ENCODE peak calls at places on chromosomes 3 and 15, in nine cellular contexts. D is left colon, F is KBM-7, P is brain microvascular endothelial cell, N is NCI-H2029, M is lower leg skin, H is RPMI8226, J is mesenchymal stem cell, U is WERI-Rb-1. O is an unnamed sample.

GRCh38 chr3:71031914-71032521 is 551.5 kb downstream of the FOXP1 start:
- DNase-seq in U (no peak), H (no peak), J (no peak), F (no peak), N (no peak), P (no peak), D (no peak), M (no peak), O (peak)

GRCh38 chr15:77808581-77809198 is 176.0 kb upstream of the LINGO1 start:
- DNase-seq in M (no peak), D (no peak), F (no peak), U (peak), N (no peak), P (no peak), H (no peak), J (no peak), O (no peak)

GRCh38 chr15:87326274-87326673 is 930.3 kb downstream of the NTRK3 start:
- DNase-seq in F (no peak), J (no peak), N (no peak), M (no peak), P (no peak), H (no peak), D (no peak), U (no peak), O (no peak)

GRCh38 chr3:194690501-194691372 is 5.1 kb downstream of the FAM43A start:
- DNase-seq in N (peak), U (no peak), J (no peak), D (no peak), H (peak), F (peak), P (peak), M (peak), O (no peak)

GRCh38 chr3:105752791-105753415 is 115.9 kb downstream of the CBLB start:
- DNase-seq in F (peak), D (no peak), U (no peak), M (no peak), N (no peak), H (no peak), J (peak), P (peak), O (no peak)

GRCh38 chr3:187456268-187456667 is 88.1 kb downstream of the RTP4 start:
- DNase-seq in J (no peak), P (no peak), U (no peak), H (no peak), D (peak), M (no peak), N (no peak), F (no peak), O (peak)

GRCh38 chr3:8621872-8622271 is 22.7 kb downstream of the SSUH2 start:
- DNase-seq in F (no peak), N (no peak), P (peak), M (no peak), J (peak), H (no peak), U (no peak), D (no peak), O (no peak)

GRCh38 chr3:170941551-170941950 is 33.1 kb upstream of the EIF5A2 start:
- DNase-seq in P (no peak), D (no peak), J (no peak), H (no peak), F (no peak), U (no peak), N (no peak), M (no peak), O (no peak)

GRCh38 chr15:95261546-95261945 is 1030.2 kb downstream of the MCTP2 start:
- DNase-seq in J (no peak), D (no peak), P (no peak), F (no peak), H (no peak), U (no peak), M (no peak), N (no peak), O (no peak)

GRCh38 chr3:100454684-100455083 is 37.7 kb upstream of the TMEM45A start:
- DNase-seq in M (no peak), D (no peak), P (no peak), F (no peak), H (no peak), U (no peak), N (no peak), J (no peak), O (no peak)

GRCh38 chr15:100835626-100836025 is 44.0 kb upstream of the ALDH1A3 start:
- DNase-seq in P (peak), D (no peak), N (no peak), J (no peak), F (no peak), U (no peak), H (no peak), M (no peak), O (no peak)

GRCh38 chr3:8201011-8201410 is 300.6 kb upstream of the LMCD1 start:
- DNase-seq in F (no peak), H (no peak), D (no peak), N (no peak), J (no peak), P (no peak), U (no peak), M (no peak), O (no peak)

GRCh38 chr3:144097144-144097543 is 125.5 kb downstream of the DIPK2A start:
- DNase-seq in J (no peak), D (no peak), P (no peak), U (no peak), N (no peak), F (no peak), M (no peak), H (no peak), O (no peak)

GRCh38 chr15:50889589-50889988 is 18.9 kb upstream of the AP4E1 start:
- DNase-seq in P (no peak), M (no peak), N (no peak), F (no peak), U (no peak), D (no peak), H (no peak), J (no peak), O (no peak)

GRCh38 chr15:64865998-64866520 is 24.3 kb downstream of the PLEKHO2 start:
- DNase-seq in N (no peak), J (peak), U (no peak), P (peak), F (no peak), H (no peak), D (no peak), M (no peak), O (peak)

GRCh38 chr3:127399154-127399553 is 111.3 kb upstream of the PRR20G start:
- DNase-seq in H (no peak), F (no peak), P (no peak), U (no peak), D (no peak), J (no peak), N (no peak), M (no peak), O (no peak)

GRCh38 chr3:52317601-52318000 is 1.5 kb downstream of the DNAH1 start:
- DNase-seq in M (no peak), D (peak), J (peak), P (no peak), F (no peak), N (peak), H (no peak), U (no peak), O (peak)

GRCh38 chr3:69294014-69294771 is 91.7 kb downstream of the FRMD4B start:
- DNase-seq in N (no peak), M (no peak), J (peak), U (no peak), D (no peak), H (no peak), F (no peak), P (peak), O (no peak)

GRCh38 chr3:175672119-175672689 is 813.1 kb downstream of the NAALADL2 start:
- DNase-seq in N (no peak), P (no peak), F (no peak), M (no peak), H (no peak), J (peak), U (no peak), D (no peak), O (no peak)

GRCh38 chr15:51829360-51830278 is at the start of gene TMOD3:
- DNase-seq in H (peak), D (peak), F (peak), P (peak), N (peak), U (peak), J (peak), M (peak), O (peak)

GRCh38 chr15:67548862-67549651 is 6.6 kb downstream of the MAP2K5 start:
- DNase-seq in H (no peak), P (peak), N (no peak), F (peak), J (peak), D (peak), U (peak), M (no peak), O (peak)

GRCh38 chr3:56144792-56145191 is 323.5 kb downstream of the ERC2 start:
- DNase-seq in M (no peak), U (no peak), H (no peak), F (no peak), J (no peak), N (no peak), P (no peak), D (no peak), O (no peak)

GRCh38 chr3:11060500-11061251 is 68.1 kb downstream of the SLC6A1 start:
- DNase-seq in J (peak), N (peak), M (peak), P (peak), H (peak), F (peak), U (peak), D (peak), O (peak)

GRCh38 chr3:191997093-191997492 is 536.1 kb downstream of the PYDC2 start:
- DNase-seq in F (no peak), D (no peak), H (no peak), M (no peak), J (no peak), P (no peak), U (no peak), N (no peak), O (no peak)

GRCh38 chr15:59991919-59992318 is 12.2 kb upstream of the FOXB1 start:
- DNase-seq in N (peak), M (no peak), J (no peak), F (no peak), H (no peak), P (no peak), D (no peak), U (no peak), O (no peak)

GRCh38 chr3:126389112-126389791 is 5.5 kb upstream of the CFAP100 start:
- DNase-seq in H (peak), F (peak), J (peak), M (peak), D (peak), U (peak), N (peak), P (peak), O (peak)

GRCh38 chr15:39584662-39585393 is 3.9 kb downstream of the THBS1 start:
- DNase-seq in F (no peak), J (peak), H (no peak), N (no peak), D (no peak), U (no peak), P (no peak), M (no peak), O (no peak)